ENCODE peak calls at places on chromosomes 13 and 19, in four cellular contexts. One of them, this sample, is unnamed.

GRCh38 chr13:41780736-41781708 is 179.9 kb downstream of the VWA8 start:
- DNase-seq in GM12878: no peak
- DNase-seq in HL-60: no peak
- DNase-seq in K562: no peak
- DNase-seq in this sample: no peak

GRCh38 chr19:9431475-9431874 is 3.9 kb downstream of the ZNF266 start:
- DNase-seq in GM12878: no peak
- DNase-seq in HL-60: no peak
- DNase-seq in K562: peak
- DNase-seq in this sample: no peak

GRCh38 chr19:17766543-17767131 is 15.4 kb downstream of the FCHO1 start:
- DNase-seq in GM12878: no peak
- DNase-seq in HL-60: peak
- DNase-seq in K562: peak
- DNase-seq in this sample: no peak

GRCh38 chr19:45125975-45126493 is 33.1 kb downstream of the PPP1R37 start:
- DNase-seq in GM12878: no peak
- DNase-seq in HL-60: peak
- DNase-seq in K562: peak
- DNase-seq in this sample: no peak

GRCh38 chr13:97266328-97266727 is 44.2 kb downstream of the MBNL2 start:
- DNase-seq in GM12878: no peak
- DNase-seq in HL-60: no peak
- DNase-seq in K562: no peak
- DNase-seq in this sample: no peak

GRCh38 chr13:98500963-98501421 is 75.9 kb downstream of the STK24 start:
- DNase-seq in GM12878: peak
- DNase-seq in HL-60: no peak
- DNase-seq in K562: no peak
- DNase-seq in this sample: peak

GRCh38 chr13:37666036-37666435 is 67.5 kb upstream of the POSTN start:
- DNase-seq in GM12878: no peak
- DNase-seq in HL-60: no peak
- DNase-seq in K562: no peak
- DNase-seq in this sample: no peak

GRCh38 chr19:15177269-15178116 is 23.3 kb downstream of the NOTCH3 start:
- DNase-seq in GM12878: peak
- DNase-seq in HL-60: peak
- DNase-seq in K562: peak
- DNase-seq in this sample: peak

GRCh38 chr13:44259045-44260042 is 114.3 kb upstream of the SERP2 start:
- DNase-seq in GM12878: peak
- DNase-seq in HL-60: peak
- DNase-seq in K562: peak
- DNase-seq in this sample: peak

GRCh38 chr13:99527346-99527745 is 26.1 kb downstream of the TM9SF2 start:
- DNase-seq in GM12878: no peak
- DNase-seq in HL-60: no peak
- DNase-seq in K562: no peak
- DNase-seq in this sample: no peak

GRCh38 chr19:54959840-54960239 is 6.3 kb upstream of the NLRP2 start:
- DNase-seq in GM12878: no peak
- DNase-seq in HL-60: peak
- DNase-seq in K562: peak
- DNase-seq in this sample: peak

DNA sequence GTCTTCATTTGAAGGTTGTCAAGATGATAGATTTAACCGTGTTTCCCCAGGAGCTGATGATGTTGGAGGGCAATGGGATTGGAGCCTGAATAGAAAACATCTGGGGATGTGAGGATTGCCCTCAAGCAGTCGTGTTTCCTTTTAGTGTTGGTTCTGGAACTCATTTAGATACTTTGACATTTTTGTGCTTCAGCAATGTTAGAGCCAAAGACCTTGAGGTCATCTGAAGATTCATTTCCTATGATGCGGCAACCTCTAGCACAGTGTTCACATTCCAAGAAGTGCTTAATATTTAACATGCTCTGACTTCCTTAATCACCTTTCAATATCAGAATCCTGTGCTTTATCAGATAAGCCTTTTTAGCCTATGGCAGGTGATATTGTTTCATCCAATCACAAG is 82.7 kb downstream of the SLC10A2 start:
- DNase-seq in GM12878: no peak
- DNase-seq in HL-60: no peak
- DNase-seq in K562: no peak
- DNase-seq in this sample: no peak
- TF ChIP-seq SPI1 in GM12878: no peak
- TF ChIP-seq SPI1 in HL-60: no peak
- TF ChIP-seq SPI1 in K562: no peak
- TF ChIP-seq SPI1 in this sample: no peak

DNA sequence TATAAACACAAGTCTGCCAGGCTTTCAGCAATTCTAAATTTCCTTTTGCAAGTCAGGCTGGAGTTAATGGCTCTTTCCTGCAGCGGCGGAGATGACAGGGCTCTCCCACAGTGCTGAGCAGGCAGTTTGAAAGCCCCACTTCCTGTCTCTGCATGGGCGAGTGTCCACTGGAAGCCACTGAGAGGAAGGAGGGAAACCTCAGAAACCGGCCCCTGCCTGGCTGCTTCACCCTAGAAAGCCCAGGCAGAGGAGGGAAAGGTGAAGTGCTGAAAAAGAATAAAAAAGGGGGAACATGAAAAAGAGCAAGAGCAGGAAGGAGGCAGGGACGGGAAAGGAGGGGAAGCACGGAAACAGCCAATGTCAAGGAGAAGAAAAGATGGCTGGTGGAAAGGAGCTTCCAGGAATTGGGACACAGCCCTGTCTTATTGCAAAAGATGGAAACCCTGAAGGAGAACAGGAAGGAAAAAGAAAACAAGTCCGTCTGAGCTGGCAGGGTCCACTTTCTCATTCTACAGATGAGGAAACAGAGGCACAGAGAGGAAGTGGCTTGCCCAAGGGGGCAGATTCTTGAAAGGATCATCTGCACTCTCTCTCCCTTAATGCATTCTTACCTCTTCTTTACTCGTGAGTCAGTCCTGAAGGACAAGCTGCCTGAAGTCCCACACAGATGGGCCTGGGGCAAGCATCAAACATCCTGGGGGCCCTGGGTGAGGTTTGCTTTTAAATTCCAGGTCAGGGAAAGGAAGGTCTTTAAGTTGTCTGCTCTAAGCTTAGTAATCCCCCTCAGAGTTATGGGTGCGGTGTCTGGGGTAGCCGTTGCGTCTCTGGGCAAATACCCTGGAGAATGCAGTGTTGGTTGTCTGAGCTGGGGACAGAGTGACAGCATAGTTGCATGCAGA is 38.8 kb upstream of the ALOX5AP start:
- DNase-seq in GM12878: no peak
- DNase-seq in HL-60: peak
- DNase-seq in K562: no peak
- DNase-seq in this sample: no peak
- TF ChIP-seq SPI1 in GM12878: peak
- TF ChIP-seq SPI1 in HL-60: peak
- TF ChIP-seq SPI1 in K562: no peak
- TF ChIP-seq SPI1 in this sample: peak

GRCh38 chr13:75670496-75670895 is 34.4 kb downstream of the LMO7 start:
- DNase-seq in GM12878: no peak
- DNase-seq in HL-60: no peak
- DNase-seq in K562: no peak
- DNase-seq in this sample: no peak
- TF ChIP-seq SPI1 in GM12878: no peak
- TF ChIP-seq SPI1 in HL-60: no peak
- TF ChIP-seq SPI1 in K562: no peak
- TF ChIP-seq SPI1 in this sample: no peak

GRCh38 chr13:26480246-26480855 is 77.1 kb upstream of the WASF3 start:
- DNase-seq in GM12878: no peak
- DNase-seq in HL-60: no peak
- DNase-seq in K562: no peak
- DNase-seq in this sample: no peak

GRCh38 chr13:26484196-26484595 is 73.3 kb upstream of the WASF3 start:
- DNase-seq in GM12878: no peak
- DNase-seq in HL-60: no peak
- DNase-seq in K562: no peak
- DNase-seq in this sample: no peak

GRCh38 chr13:26483546-26483945 is 73.9 kb upstream of the WASF3 start:
- DNase-seq in GM12878: no peak
- DNase-seq in HL-60: no peak
- DNase-seq in K562: no peak
- DNase-seq in this sample: no peak

GRCh38 chr13:26485288-26485687 is 72.2 kb upstream of the WASF3 start:
- DNase-seq in GM12878: no peak
- DNase-seq in HL-60: no peak
- DNase-seq in K562: no peak
- DNase-seq in this sample: no peak

GRCh38 chr13:26482451-26483197 is 74.9 kb upstream of the WASF3 start:
- DNase-seq in GM12878: peak
- DNase-seq in HL-60: peak
- DNase-seq in K562: peak
- DNase-seq in this sample: peak
- TF ChIP-seq SPI1 in GM12878: peak
- TF ChIP-seq SPI1 in HL-60: peak
- TF ChIP-seq SPI1 in K562: peak
- TF ChIP-seq SPI1 in this sample: peak

DNA sequence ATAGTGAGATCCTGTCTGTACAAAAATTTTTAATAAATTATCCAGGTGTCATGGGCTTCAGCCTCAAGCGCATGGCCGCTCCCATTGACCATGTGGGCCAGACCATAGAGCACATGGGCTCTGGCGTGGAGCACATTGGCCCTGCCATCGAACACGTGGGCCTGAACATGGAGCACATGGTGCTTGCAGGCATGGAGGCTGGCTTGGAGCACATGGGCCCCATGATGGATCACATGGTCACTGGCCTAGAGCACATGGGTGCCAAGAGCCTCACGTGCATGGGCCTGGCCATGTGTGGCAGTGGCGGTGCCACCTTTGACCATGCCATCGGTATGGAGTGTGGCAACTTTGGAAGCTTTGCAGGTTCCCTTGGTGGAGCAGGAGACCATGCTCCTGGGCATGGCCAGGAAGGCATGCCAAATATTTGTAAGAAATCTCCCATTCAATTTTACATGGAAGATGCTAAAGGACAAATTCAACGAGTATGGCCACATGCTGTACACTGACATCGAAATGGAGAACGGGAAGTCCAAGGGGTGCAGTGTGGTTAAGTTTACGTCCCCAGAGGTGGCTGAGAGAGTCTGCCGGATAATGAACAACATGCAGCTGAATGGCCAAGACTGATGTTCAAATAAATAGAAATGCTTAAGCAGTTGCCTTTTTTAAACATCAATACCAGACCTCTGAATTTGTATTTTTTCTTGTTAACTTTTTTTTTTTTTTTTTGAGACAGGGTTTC is 21.3 kb upstream of the SLC1A5 start:
- DNase-seq in GM12878: no peak
- DNase-seq in HL-60: no peak
- DNase-seq in K562: no peak
- DNase-seq in this sample: no peak
- TF ChIP-seq SPI1 in GM12878: peak
- TF ChIP-seq SPI1 in HL-60: peak
- TF ChIP-seq SPI1 in K562: no peak
- TF ChIP-seq SPI1 in this sample: no peak

DNA sequence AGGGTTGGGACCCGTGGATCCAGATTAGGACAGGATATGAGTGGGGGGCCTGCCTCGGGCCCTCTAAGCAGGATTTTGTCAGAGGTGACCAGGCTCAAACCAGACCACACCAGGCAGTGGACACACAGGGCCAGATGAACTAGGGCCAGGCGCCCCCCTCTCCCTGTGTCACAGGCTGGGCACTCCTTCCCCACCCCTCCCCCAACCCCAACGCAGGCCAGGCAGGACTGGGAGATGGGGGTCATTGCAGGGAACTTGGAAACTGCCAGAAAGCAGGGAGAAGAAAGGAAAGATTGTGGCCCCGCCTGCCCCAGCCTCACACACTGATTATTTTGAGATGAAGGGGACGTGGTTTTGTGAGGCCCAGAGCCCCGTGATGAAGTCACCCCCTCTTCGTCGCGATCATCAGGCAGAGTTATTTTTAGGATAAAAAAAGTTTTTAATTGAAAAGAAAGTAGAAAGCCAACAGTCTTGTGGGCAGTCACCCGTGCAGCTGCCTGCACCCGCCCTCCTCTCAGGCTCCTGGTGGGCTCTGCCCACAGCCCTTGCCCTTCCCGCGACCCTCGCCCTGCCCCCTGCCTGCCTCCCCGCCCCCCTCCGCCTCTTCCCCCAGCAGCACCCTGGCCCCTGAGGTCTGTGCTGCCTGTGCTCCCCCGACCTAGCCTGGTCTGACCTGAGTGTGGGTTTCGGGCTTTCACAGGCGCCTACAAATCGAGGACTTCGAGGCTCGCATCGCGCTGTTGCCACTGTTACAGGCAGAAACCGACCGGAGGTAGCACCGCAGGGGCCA is 1.9 kb upstream of the YJEFN3 start:
- DNase-seq in GM12878: no peak
- DNase-seq in HL-60: no peak
- DNase-seq in K562: no peak
- DNase-seq in this sample: no peak
- TF ChIP-seq SPI1 in GM12878: no peak
- TF ChIP-seq SPI1 in HL-60: no peak
- TF ChIP-seq SPI1 in K562: no peak
- TF ChIP-seq SPI1 in this sample: no peak